ENCODE peak calls at places on chromosomes 11 and 22, in ten cellular contexts. K, I, E, Y, C, A, Q, X, B and Z are unnamed samples.

GRCh38 chr11:73946798-73947458 is 3.9 kb upstream of the DNAJB13 start:
- DNase-seq in Y (no peak), C (no peak), Q (no peak), B (no peak), E (no peak), K (no peak), A (no peak), I (no peak), X (no peak), Z (no peak)

GRCh38 chr22:36755316-36755715 is 20.6 kb downstream of the IFT27 start:
- DNase-seq in B (no peak), I (no peak), A (no peak), Q (no peak), X (no peak), K (no peak), Y (no peak), C (no peak), E (no peak), Z (no peak)

GRCh38 chr22:49953027-49953679 is 7.4 kb upstream of the PIM3 start:
- DNase-seq in A (no peak), Y (no peak), X (no peak), C (no peak), B (no peak), E (no peak), K (no peak), Q (no peak), I (no peak), Z (no peak)

GRCh38 chr11:75966546-75967287 is 151.7 kb downstream of the UVRAG start:
- DNase-seq in C (no peak), E (peak; percentile 84), K (no peak), B (peak; percentile 5), X (no peak), I (peak; percentile 20), Y (peak; percentile 48), Q (no peak), A (peak; percentile 75), Z (no peak)

GRCh38 chr11:29801561-29801960 is 215.3 kb downstream of the KCNA4 start:
- DNase-seq in I (no peak), C (no peak), K (no peak), A (no peak), X (no peak), Y (no peak), B (no peak), Q (no peak), E (no peak), Z (no peak)

GRCh38 chr11:64348611-64349387 is 8.8 kb downstream of the CCDC88B start:
- DNase-seq in A (no peak), B (no peak), K (no peak), I (no peak), Y (no peak), C (no peak), Q (no peak), X (no peak), E (no peak), Z (no peak)

GRCh38 chr22:28716686-28717085 is 24.9 kb downstream of the CHEK2 start:
- DNase-seq in Q (no peak), X (no peak), C (no peak), A (no peak), E (peak; percentile 21), K (no peak), Y (no peak), I (no peak), B (no peak), Z (no peak)

GRCh38 chr11:43923327-43924111 is 18.9 kb upstream of the C11orf96 start:
- DNase-seq in A (no peak), E (peak; percentile 92), X (no peak), Y (no peak), B (no peak), Q (no peak), C (no peak), I (no peak), K (no peak), Z (no peak)

GRCh38 chr11:117183724-117184349 is 5.3 kb downstream of the SIDT2 start:
- DNase-seq in Y (no peak), C (no peak), B (no peak), K (no peak), A (no peak), Q (no peak), E (no peak), X (peak; percentile 10), I (no peak), Z (no peak)

GRCh38 chr11:45180888-45181594 is 34.6 kb downstream of the PRDM11 start:
- DNase-seq in A (no peak), X (peak; percentile 63), Q (peak; percentile 22), E (peak; percentile 41), I (no peak), Y (peak; percentile 90), K (no peak), B (peak; percentile 99), C (no peak), Z (peak; percentile 90)

GRCh38 chr22:20595461-20595860 is 88.1 kb downstream of the MED15 start:
- DNase-seq in I (no peak), Y (no peak), C (no peak), E (no peak), B (no peak), A (no peak), K (no peak), Q (no peak), X (no peak), Z (no peak)

GRCh38 chr11:23570828-23571227 is 710.6 kb upstream of the CCDC179 start:
- DNase-seq in Y (no peak), B (no peak), C (no peak), A (no peak), E (peak; percentile 36), I (no peak), X (no peak), K (no peak), Q (no peak), Z (no peak)

GRCh38 chr11:73795925-73796632 is 8.4 kb downstream of the MRPL48 start:
- DNase-seq in E (no peak), C (no peak), I (no peak), B (no peak), X (no peak), Q (no peak), K (no peak), A (no peak), Y (no peak), Z (no peak)

GRCh38 chr11:121328213-121328966 is 35.8 kb downstream of the SC5D start:
- DNase-seq in K (no peak), A (no peak), I (no peak), C (peak; percentile 59), X (no peak), E (no peak), B (no peak), Q (no peak), Y (no peak), Z (no peak)

GRCh38 chr22:19931514-19931913 is 10.1 kb upstream of the COMT start:
- DNase-seq in Y (no peak), A (no peak), B (no peak), C (no peak), I (no peak), E (no peak), Q (no peak), X (no peak), K (no peak), Z (no peak)

GRCh38 chr22:29343313-29343805 is 27.9 kb upstream of the RASL10A start:
- DNase-seq in I (no peak), K (no peak), C (no peak), A (peak; percentile 61), Y (no peak), B (peak; percentile 52), E (peak; percentile 40), Q (no peak), X (no peak), Z (no peak)

GRCh38 chr11:48013269-48013901 is 33.0 kb downstream of the PTPRJ start:
- DNase-seq in E (peak; percentile 65), Q (no peak), B (peak; percentile 75), A (no peak), I (peak; percentile 49), K (no peak), Y (no peak), C (peak; percentile 63), X (peak; percentile 85), Z (no peak)

GRCh38 chr11:90803781-90804180 is 580.9 kb upstream of the CHORDC1 start:
- DNase-seq in C (no peak), Y (no peak), B (no peak), X (no peak), A (no peak), E (no peak), I (no peak), Q (no peak), K (no peak), Z (no peak)

GRCh38 chr11:77301510-77301909 is at the start of gene GDPD4:
- DNase-seq in E (no peak), C (no peak), Q (no peak), I (no peak), A (no peak), B (no peak), K (no peak), X (no peak), Y (no peak), Z (no peak)

GRCh38 chr22:47301820-47302475 is 539.5 kb downstream of the TBC1D22A start:
- DNase-seq in X (no peak), E (no peak), K (no peak), A (no peak), I (no peak), Q (no peak), C (no peak), B (no peak), Y (no peak), Z (no peak)

GRCh38 chr11:106789406-106789805 is 228.9 kb downstream of the GUCY1A2 start:
- DNase-seq in B (no peak), K (no peak), I (no peak), Y (no peak), Q (no peak), E (no peak), A (no peak), X (no peak), C (no peak), Z (no peak)